ENCODE peak calls at places on chromosomes 3 and 15, in four cellular contexts. One of them, this sample, is unnamed.

GRCh38 chr3:112629425-112629824 is 11.5 kb downstream of the CCDC80 start:
- DNase-seq in coronary artery: no peak
- DNase-seq in mammary epithelial cell: peak; percentile 72
- DNase-seq in EH: peak; percentile 87
- DNase-seq in this sample: peak; percentile 30

GRCh38 chr3:196080997-196081833 is 675 bp downstream of the TFRC start:
- DNase-seq in mammary epithelial cell: peak; percentile 59
- DNase-seq in coronary artery: peak; percentile 78
- DNase-seq in EH: peak; percentile 58
- DNase-seq in this sample: peak; percentile 3

GRCh38 chr3:86969500-86970189 is 21.3 kb downstream of the VGLL3 start:
- DNase-seq in coronary artery: no peak
- DNase-seq in mammary epithelial cell: peak; percentile 46
- DNase-seq in EH: peak; percentile 66
- DNase-seq in this sample: peak; percentile 15

GRCh38 chr15:71975816-71976150 is 142.2 kb downstream of the MYO9A start:
- DNase-seq in EH: no peak
- DNase-seq in mammary epithelial cell: no peak
- DNase-seq in coronary artery: no peak
- DNase-seq in this sample: no peak

GRCh38 chr3:56799251-56799882 is 2.4 kb downstream of the ARHGEF3 start:
- DNase-seq in mammary epithelial cell: peak; percentile 63
- DNase-seq in coronary artery: no peak
- DNase-seq in EH: peak; percentile 54
- DNase-seq in this sample: peak; percentile 69

GRCh38 chr3:115706311-115706829 is 83.1 kb downstream of the GAP43 start:
- DNase-seq in coronary artery: no peak
- DNase-seq in mammary epithelial cell: no peak
- DNase-seq in EH: peak; percentile 68
- DNase-seq in this sample: no peak

GRCh38 chr15:99578809-99579208 is 13.0 kb downstream of the MEF2A start:
- DNase-seq in EH: peak; percentile 12
- DNase-seq in mammary epithelial cell: no peak
- DNase-seq in coronary artery: no peak
- DNase-seq in this sample: no peak

GRCh38 chr3:131591394-131591990 is 88.7 kb upstream of the MRPL3 start:
- DNase-seq in mammary epithelial cell: peak; percentile 13
- DNase-seq in EH: peak; percentile 43
- DNase-seq in coronary artery: no peak
- DNase-seq in this sample: no peak

GRCh38 chr3:167246252-167246651 is 133.8 kb downstream of the ZBBX start:
- DNase-seq in coronary artery: no peak
- DNase-seq in EH: no peak
- DNase-seq in mammary epithelial cell: no peak
- DNase-seq in this sample: no peak

GRCh38 chr15:88187195-88187594 is 69.3 kb downstream of the NTRK3 start:
- DNase-seq in EH: no peak
- DNase-seq in mammary epithelial cell: no peak
- DNase-seq in coronary artery: no peak
- DNase-seq in this sample: no peak

GRCh38 chr3:20324664-20325478 is 138.9 kb upstream of the SGO1 start:
- DNase-seq in EH: no peak
- DNase-seq in mammary epithelial cell: no peak
- DNase-seq in coronary artery: no peak
- DNase-seq in this sample: no peak

GRCh38 chr3:134608023-134608758 is 42.6 kb downstream of the KY start:
- DNase-seq in coronary artery: no peak
- DNase-seq in EH: no peak
- DNase-seq in mammary epithelial cell: no peak
- DNase-seq in this sample: no peak

GRCh38 chr3:194804796-194805195 is 119.1 kb downstream of the FAM43A start:
- DNase-seq in EH: no peak
- DNase-seq in coronary artery: no peak
- DNase-seq in mammary epithelial cell: no peak
- DNase-seq in this sample: no peak

GRCh38 chr3:143344516-143345165 is 225.1 kb downstream of the CHST2 start:
- DNase-seq in EH: no peak
- DNase-seq in mammary epithelial cell: no peak
- DNase-seq in coronary artery: no peak
- DNase-seq in this sample: no peak

GRCh38 chr3:43289401-43289800 is 3.1 kb downstream of the SNRK start:
- DNase-seq in coronary artery: no peak
- DNase-seq in mammary epithelial cell: no peak
- DNase-seq in EH: peak; percentile 11
- DNase-seq in this sample: no peak

GRCh38 chr15:78177447-78177873 is 28.3 kb downstream of the IDH3A start:
- DNase-seq in EH: peak; percentile 41
- DNase-seq in mammary epithelial cell: no peak
- DNase-seq in coronary artery: no peak
- DNase-seq in this sample: peak; percentile 16

GRCh38 chr15:89164712-89165211 is 56.6 kb downstream of the RLBP1 start:
- DNase-seq in coronary artery: no peak
- DNase-seq in mammary epithelial cell: no peak
- DNase-seq in EH: no peak
- DNase-seq in this sample: no peak

GRCh38 chr3:14434541-14435151 is 32.2 kb downstream of the SLC6A6 start:
- DNase-seq in coronary artery: no peak
- DNase-seq in EH: no peak
- DNase-seq in mammary epithelial cell: no peak
- DNase-seq in this sample: no peak

GRCh38 chr3:153970735-153971347 is 150.3 kb upstream of the ARHGEF26 start:
- DNase-seq in EH: no peak
- DNase-seq in coronary artery: no peak
- DNase-seq in mammary epithelial cell: no peak
- DNase-seq in this sample: no peak

GRCh38 chr15:36784098-36784670 is 204.8 kb downstream of the CDIN1 start:
- DNase-seq in EH: no peak
- DNase-seq in coronary artery: no peak
- DNase-seq in mammary epithelial cell: no peak
- DNase-seq in this sample: no peak

GRCh38 chr3:163632677-163633076 is 1445.6 kb downstream of the SI start:
- DNase-seq in mammary epithelial cell: no peak
- DNase-seq in coronary artery: no peak
- DNase-seq in EH: no peak
- DNase-seq in this sample: no peak

GRCh38 chr3:193572426-193572908 is 17.8 kb upstream of the ATP13A4 start:
- DNase-seq in coronary artery: no peak
- DNase-seq in mammary epithelial cell: peak; percentile 46
- DNase-seq in EH: peak; percentile 69
- DNase-seq in this sample: peak; percentile 18

GRCh38 chr15:48625126-48625525 is 20.4 kb downstream of the FBN1 start:
- DNase-seq in EH: peak; percentile 30
- DNase-seq in mammary epithelial cell: no peak
- DNase-seq in coronary artery: no peak
- DNase-seq in this sample: no peak

GRCh38 chr3:12663311-12663935 is 494 bp downstream of the RAF1 start:
- DNase-seq in coronary artery: peak; percentile 79
- DNase-seq in mammary epithelial cell: peak; percentile 21
- DNase-seq in EH: peak; percentile 65
- DNase-seq in this sample: peak; percentile 41

GRCh38 chr3:157077565-157077991 is 82.4 kb downstream of the CCNL1 start:
- DNase-seq in coronary artery: no peak
- DNase-seq in EH: peak; percentile 44
- DNase-seq in mammary epithelial cell: no peak
- DNase-seq in this sample: peak; percentile 5

GRCh38 chr15:58587481-58587880 is 155.7 kb downstream of the LIPC start:
- DNase-seq in coronary artery: no peak
- DNase-seq in mammary epithelial cell: no peak
- DNase-seq in EH: no peak
- DNase-seq in this sample: no peak

GRCh38 chr3:43223670-43224364 is 62.5 kb upstream of the SNRK start:
- DNase-seq in mammary epithelial cell: no peak
- DNase-seq in coronary artery: no peak
- DNase-seq in EH: no peak
- DNase-seq in this sample: no peak

GRCh38 chr3:53843195-53844177 is 2.7 kb downstream of the CHDH start:
- DNase-seq in EH: no peak
- DNase-seq in coronary artery: no peak
- DNase-seq in mammary epithelial cell: no peak
- DNase-seq in this sample: no peak

GRCh38 chr3:157493627-157494550 is 9.3 kb downstream of the VEPH1 start:
- DNase-seq in EH: peak; percentile 74
- DNase-seq in mammary epithelial cell: peak; percentile 30
- DNase-seq in coronary artery: no peak
- DNase-seq in this sample: no peak

GRCh38 chr3:178646205-178646604 is 110.0 kb downstream of the KCNMB2 start:
- DNase-seq in mammary epithelial cell: no peak
- DNase-seq in EH: no peak
- DNase-seq in coronary artery: no peak
- DNase-seq in this sample: no peak

GRCh38 chr15:87369269-87369668 is 887.3 kb downstream of the NTRK3 start:
- DNase-seq in mammary epithelial cell: peak; percentile 76
- DNase-seq in EH: peak; percentile 97
- DNase-seq in coronary artery: no peak
- DNase-seq in this sample: no peak

GRCh38 chr15:69663441-69663840 is 210.8 kb downstream of the RPLP1 start:
- DNase-seq in coronary artery: peak; percentile 46
- DNase-seq in EH: no peak
- DNase-seq in mammary epithelial cell: no peak
- DNase-seq in this sample: no peak

GRCh38 chr3:45564172-45564571 is 30.4 kb upstream of the LIMD1 start:
- DNase-seq in EH: no peak
- DNase-seq in mammary epithelial cell: no peak
- DNase-seq in coronary artery: no peak
- DNase-seq in this sample: no peak